ENCODE peak calls at places on chromosome 14, in four cellular contexts. One of them, this sample, is unnamed. For H4K20me1, the result is how much of the 10 kb centered on the place peaks cover.

GRCh38 chr14:101475468-101476257 is 85.6 kb upstream of the DIO3 start:
- DNase-seq in GM23248: peak
- DNase-seq in GM23338: no peak
- DNase-seq in fibroblast of lung: peak
- DNase-seq in this sample: peak

GRCh38 chr14:83419420-83419819 is 1885.8 kb upstream of the SEL1L start:
- DNase-seq in GM23248: no peak
- DNase-seq in GM23338: no peak
- DNase-seq in fibroblast of lung: no peak
- DNase-seq in this sample: no peak

GRCh38 chr14:58100735-58101368 is 51.2 kb downstream of the ARMH4 start:
- DNase-seq in fibroblast of lung: peak
- DNase-seq in GM23338: no peak
- DNase-seq in GM23248: peak
- DNase-seq in this sample: peak

GRCh38 chr14:89507926-89508460 is 91.0 kb upstream of the FOXN3 start:
- DNase-seq in GM23248: peak
- DNase-seq in fibroblast of lung: peak
- DNase-seq in GM23338: no peak
- DNase-seq in this sample: peak

GRCh38 chr14:105418269-105419054 is 1.2 kb upstream of the MTA1 start:
- DNase-seq in fibroblast of lung: no peak
- DNase-seq in GM23248: no peak
- DNase-seq in GM23338: no peak
- DNase-seq in this sample: no peak

GRCh38 chr14:31858868-31859267 is 218.2 kb upstream of the ARHGAP5 start:
- DNase-seq in fibroblast of lung: peak
- DNase-seq in GM23338: no peak
- DNase-seq in GM23248: peak
- DNase-seq in this sample: peak

GRCh38 chr14:24612186-24612585 is 2.7 kb upstream of the GZMH start:
- DNase-seq in GM23338: no peak
- DNase-seq in fibroblast of lung: no peak
- DNase-seq in GM23248: no peak
- DNase-seq in this sample: peak

GRCh38 chr14:105908481-105908911 is 382.1 kb downstream of the TMEM121 start:
- DNase-seq in GM23338: no peak
- DNase-seq in GM23248: no peak
- DNase-seq in fibroblast of lung: no peak
- DNase-seq in this sample: no peak

GRCh38 chr14:76759589-76759988 is 1.7 kb upstream of the VASH1 start:
- DNase-seq in fibroblast of lung: no peak
- DNase-seq in GM23338: no peak
- DNase-seq in GM23248: no peak
- DNase-seq in this sample: no peak

GRCh38 chr14:92496458-92496857 is 17.1 kb upstream of the RIN3 start:
- DNase-seq in fibroblast of lung: no peak
- DNase-seq in GM23338: no peak
- DNase-seq in GM23248: no peak
- DNase-seq in this sample: no peak

GRCh38 chr14:74510955-74511354 is 17.4 kb downstream of the ISCA2 start:
- DNase-seq in GM23338: no peak
- DNase-seq in fibroblast of lung: peak
- DNase-seq in GM23248: peak
- DNase-seq in this sample: peak

GRCh38 chr14:44945264-44945663 is 16.5 kb downstream of the KLHL28 start:
- DNase-seq in GM23248: peak
- DNase-seq in fibroblast of lung: peak
- DNase-seq in GM23338: no peak
- DNase-seq in this sample: no peak

GRCh38 chr14:73623504-73623903 is 11.2 kb downstream of the ACOT6 start:
- DNase-seq in fibroblast of lung: no peak
- DNase-seq in GM23248: no peak
- DNase-seq in GM23338: peak
- DNase-seq in this sample: no peak

GRCh38 chr14:45621731-45622130 is 368.7 kb upstream of the MIS18BP1 start:
- DNase-seq in fibroblast of lung: no peak
- DNase-seq in GM23338: no peak
- DNase-seq in GM23248: no peak
- DNase-seq in this sample: no peak

GRCh38 chr14:99713972-99714371 is 29.9 kb downstream of the CYP46A1 start:
- DNase-seq in GM23338: no peak
- DNase-seq in fibroblast of lung: no peak
- DNase-seq in GM23248: no peak
- DNase-seq in this sample: no peak

GRCh38 chr14:51527073-51527472 is 124.6 kb upstream of the FRMD6 start:
- DNase-seq in GM23338: no peak
- DNase-seq in GM23248: peak
- DNase-seq in fibroblast of lung: peak
- DNase-seq in this sample: no peak

GRCh38 chr14:68790656-68791077 is 2.2 kb downstream of the ZFP36L1 start:
- DNase-seq in GM23248: no peak
- DNase-seq in fibroblast of lung: no peak
- DNase-seq in GM23338: no peak
- DNase-seq in this sample: peak

GRCh38 chr14:99259327-99259726 is 12.7 kb downstream of the BCL11B start:
- DNase-seq in GM23248: no peak
- DNase-seq in GM23338: no peak
- DNase-seq in fibroblast of lung: no peak
- DNase-seq in this sample: no peak

GRCh38 chr14:106207316-106207715 is 680.9 kb downstream of the TMEM121 start:
- DNase-seq in GM23338: no peak
- DNase-seq in GM23248: no peak
- DNase-seq in fibroblast of lung: no peak
- DNase-seq in this sample: no peak

GRCh38 chr14:22305563-22306127 is 283.4 kb downstream of the DAD1 start:
- DNase-seq in fibroblast of lung: no peak
- DNase-seq in GM23248: no peak
- DNase-seq in GM23338: no peak
- DNase-seq in this sample: no peak

GRCh38 chr14:55373784-55374725 is 37.6 kb downstream of the ATG14 start:
- DNase-seq in GM23248: peak
- DNase-seq in GM23338: no peak
- DNase-seq in fibroblast of lung: peak
- DNase-seq in this sample: peak

GRCh38 chr14:55370883-55371455 is 40.7 kb downstream of the ATG14 start:
- DNase-seq in GM23248: no peak
- DNase-seq in GM23338: no peak
- DNase-seq in fibroblast of lung: no peak
- DNase-seq in this sample: no peak

GRCh38 chr14:55377236-55377635 is 34.4 kb downstream of the ATG14 start:
- DNase-seq in fibroblast of lung: no peak
- DNase-seq in GM23338: peak
- DNase-seq in GM23248: no peak
- DNase-seq in this sample: no peak

GRCh38 chr14:55374771-55375170 is 36.9 kb downstream of the ATG14 start:
- DNase-seq in GM23248: no peak
- DNase-seq in GM23338: no peak
- DNase-seq in fibroblast of lung: no peak
- DNase-seq in this sample: no peak

GRCh38 chr14:55372423-55372822 is 39.2 kb downstream of the ATG14 start:
- DNase-seq in GM23248: no peak
- DNase-seq in GM23338: no peak
- DNase-seq in fibroblast of lung: no peak
- DNase-seq in this sample: no peak
- H4K20me1 ChIP-seq in GM23248: under half
- H4K20me1 ChIP-seq in GM23338: under half
- H4K20me1 ChIP-seq in fibroblast of lung: under half
- H4K20me1 ChIP-seq in this sample: under half

GRCh38 chr14:90599748-90600507 is 203.1 kb downstream of the CALM1 start:
- DNase-seq in GM23248: peak
- DNase-seq in GM23338: no peak
- DNase-seq in fibroblast of lung: peak
- DNase-seq in this sample: peak
- H2AFZ ChIP-seq in GM23248: no peak
- H2AFZ ChIP-seq in GM23338: no peak
- H2AFZ ChIP-seq in fibroblast of lung: no peak
- H2AFZ ChIP-seq in this sample: peak

GRCh38 chr14:38197761-38198345 is 9.9 kb upstream of the SSTR1 start:
- DNase-seq in fibroblast of lung: peak
- DNase-seq in GM23338: peak
- DNase-seq in GM23248: peak
- DNase-seq in this sample: no peak
- H3K27ac ChIP-seq in fibroblast of lung: peak
- H3K27ac ChIP-seq in GM23338: peak
- H3K27ac ChIP-seq in GM23248: peak
- H3K27ac ChIP-seq in this sample: no peak

GRCh38 chr14:21268612-21269251 is 510 bp downstream of the HNRNPC start:
- DNase-seq in GM23248: peak
- DNase-seq in fibroblast of lung: peak
- DNase-seq in GM23338: peak
- DNase-seq in this sample: peak
- H4K20me1 ChIP-seq in GM23248: under half
- H4K20me1 ChIP-seq in fibroblast of lung: under half
- H4K20me1 ChIP-seq in GM23338: under half
- H4K20me1 ChIP-seq in this sample: under half

GRCh38 chr14:60353410-60353809 is 104.4 kb downstream of the PPM1A start:
- DNase-seq in GM23248: no peak
- DNase-seq in fibroblast of lung: no peak
- DNase-seq in GM23338: no peak
- DNase-seq in this sample: no peak

GRCh38 chr14:60355768-60356167 is 106.7 kb downstream of the PPM1A start:
- DNase-seq in fibroblast of lung: no peak
- DNase-seq in GM23248: no peak
- DNase-seq in GM23338: no peak
- DNase-seq in this sample: no peak

GRCh38 chr14:60357551-60357930 is 108.5 kb downstream of the PPM1A start:
- DNase-seq in fibroblast of lung: no peak
- DNase-seq in GM23338: no peak
- DNase-seq in GM23248: no peak
- DNase-seq in this sample: no peak

GRCh38 chr14:60356921-60357550 is 108.0 kb downstream of the PPM1A start:
- DNase-seq in GM23338: peak
- DNase-seq in GM23248: no peak
- DNase-seq in fibroblast of lung: no peak
- DNase-seq in this sample: no peak
- H2AFZ ChIP-seq in GM23338: peak
- H2AFZ ChIP-seq in GM23248: no peak
- H2AFZ ChIP-seq in fibroblast of lung: no peak
- H2AFZ ChIP-seq in this sample: no peak

DNA sequence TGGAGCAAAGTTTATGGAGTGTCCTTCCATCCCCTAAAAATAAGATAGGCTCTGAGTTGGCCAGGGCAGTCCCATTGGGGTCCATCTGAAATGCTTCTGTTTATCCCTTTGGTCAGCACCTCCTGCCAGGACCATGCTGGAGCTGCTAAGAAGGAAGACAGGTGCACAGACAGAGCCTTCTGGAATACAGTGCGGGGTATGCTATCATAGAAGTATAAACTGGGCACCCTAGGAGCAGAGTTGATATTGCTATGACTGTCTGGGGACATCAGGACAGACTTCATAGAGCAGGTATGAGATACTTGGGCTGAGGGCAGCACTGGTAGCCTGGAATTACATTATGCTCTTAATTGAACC is 170.4 kb upstream of the HIF1A start:
- DNase-seq in GM23248: peak
- DNase-seq in GM23338: no peak
- DNase-seq in fibroblast of lung: no peak
- DNase-seq in this sample: no peak
- H3K27ac ChIP-seq in GM23248: peak
- H3K27ac ChIP-seq in GM23338: no peak
- H3K27ac ChIP-seq in fibroblast of lung: no peak
- H3K27ac ChIP-seq in this sample: peak

GRCh38 chr14:103404920-103405319 is 19.7 kb downstream of the MARK3 start:
- DNase-seq in GM23338: no peak
- DNase-seq in fibroblast of lung: no peak
- DNase-seq in GM23248: no peak
- DNase-seq in this sample: no peak
- H4K20me1 ChIP-seq in GM23338: under half
- H4K20me1 ChIP-seq in fibroblast of lung: under half
- H4K20me1 ChIP-seq in GM23248: under half
- H4K20me1 ChIP-seq in this sample: under half

GRCh38 chr14:97350894-97351713 is 553.9 kb downstream of the VRK1 start:
- DNase-seq in fibroblast of lung: no peak
- DNase-seq in GM23248: no peak
- DNase-seq in GM23338: no peak
- DNase-seq in this sample: no peak
- H2AFZ ChIP-seq in fibroblast of lung: no peak
- H2AFZ ChIP-seq in GM23248: no peak
- H2AFZ ChIP-seq in GM23338: no peak
- H2AFZ ChIP-seq in this sample: no peak

This sample was measured in mammary epithelial cell.